ENCODE peak calls at places on chromosomes 1 and 21, in five cellular contexts. X is aorta, S is NCI-H1105, D is body of pancreas, F is germinal center. I is an unnamed sample.

GRCh38 chr21:45590726-45591618 is 48.7 kb upstream of the SLC19A1 start:
- DNase-seq in X (peak; percentile 80), S (no peak), D (no peak), F (no peak), I (no peak)

GRCh38 chr1:47209725-47210330 is 20.0 kb upstream of the PDZK1IP1 start:
- DNase-seq in X (no peak), S (no peak), D (no peak), F (no peak), I (no peak)

GRCh38 chr21:36320421-36321324 is 676 bp downstream of the MORC3 start:
- DNase-seq in X (peak; percentile 89), S (peak; percentile 73), D (peak; percentile 53), F (peak; percentile 21), I (peak; percentile 70)

GRCh38 chr1:191520345-191520744 is 637.9 kb upstream of the RGS18 start:
- DNase-seq in X (no peak), S (no peak), D (no peak), F (no peak), I (no peak)

GRCh38 chr21:42840411-42841155 is 38.8 kb downstream of the WDR4 start:
- DNase-seq in X (peak; percentile 26), S (no peak), D (no peak), F (no peak), I (peak; percentile 6)

GRCh38 chr1:41514381-41514780 is 29.9 kb upstream of the EDN2 start:
- DNase-seq in X (no peak), S (no peak), D (no peak), F (no peak), I (peak; percentile 72)

GRCh38 chr1:93597697-93598096 is 83.9 kb downstream of the BCAR3 start:
- DNase-seq in X (no peak), S (peak; percentile 93), D (no peak), F (no peak), I (no peak)

GRCh38 chr1:7727816-7728477 is 43.1 kb upstream of the VAMP3 start:
- DNase-seq in X (no peak), S (no peak), D (no peak), F (no peak), I (no peak)

GRCh38 chr1:228394571-228395394 is 11.9 kb downstream of the TRIM11 start:
- DNase-seq in X (peak; percentile 77), S (no peak), D (peak; percentile 10), F (no peak), I (no peak)

GRCh38 chr1:155242805-155243358 is 12.4 kb downstream of the ENTREP3 start:
- DNase-seq in X (no peak), S (no peak), D (no peak), F (no peak), I (no peak)

GRCh38 chr1:174324939-174325338 is 122.8 kb upstream of the GPR52 start:
- DNase-seq in X (no peak), S (no peak), D (no peak), F (no peak), I (no peak)

GRCh38 chr1:65459397-65459768 is 38.9 kb downstream of the LEPR start:
- DNase-seq in X (no peak), S (no peak), D (no peak), F (peak; percentile 18), I (no peak)

GRCh38 chr1:14810631-14811325 is 212.3 kb downstream of the KAZN start:
- DNase-seq in X (no peak), S (no peak), D (no peak), F (no peak), I (no peak)

GRCh38 chr1:183129921-183130675 is 56.0 kb upstream of the LAMC2 start:
- DNase-seq in X (no peak), S (no peak), D (no peak), F (no peak), I (no peak)

GRCh38 chr21:28127390-28127789 is 865.3 kb downstream of the LTN1 start:
- DNase-seq in X (no peak), S (no peak), D (no peak), F (no peak), I (no peak)

GRCh38 chr1:150477320-150477719 is 9.9 kb upstream of the TARS2 start:
- DNase-seq in X (no peak), S (no peak), D (no peak), F (no peak), I (no peak)

GRCh38 chr1:245327842-245328241 is 173.1 kb downstream of the KIF26B start:
- DNase-seq in X (no peak), S (no peak), D (no peak), F (no peak), I (no peak)

GRCh38 chr1:94130851-94131595 is 10.1 kb upstream of the ABCA4 start:
- DNase-seq in X (no peak), S (no peak), D (no peak), F (no peak), I (no peak)

GRCh38 chr21:34580181-34580700 is 34.7 kb downstream of the RCAN1 start:
- DNase-seq in X (peak; percentile 90), S (no peak), D (peak; percentile 28), F (no peak), I (no peak)

GRCh38 chr21:44857127-44857892 is 16.2 kb downstream of the PTTG1IP start:
- DNase-seq in X (peak; percentile 32), S (no peak), D (no peak), F (no peak), I (no peak)

GRCh38 chr1:35443768-35444518 is 113.3 kb downstream of the KIAA0319L start:
- DNase-seq in X (no peak), S (no peak), D (no peak), F (no peak), I (no peak)

GRCh38 chr21:23162213-23162946 is 2164.2 kb downstream of the NCAM2 start:
- DNase-seq in X (no peak), S (no peak), D (no peak), F (no peak), I (no peak)

GRCh38 chr1:25640646-25641328 is 24.2 kb downstream of the MAN1C1 start:
- DNase-seq in X (no peak), S (no peak), D (no peak), F (no peak), I (peak; percentile 33)

GRCh38 chr21:41164981-41165650 is 2.8 kb upstream of the BACE2 start:
- DNase-seq in X (no peak), S (no peak), D (peak; percentile 45), F (no peak), I (no peak)

GRCh38 chr21:45409466-45410150 is 4.6 kb downstream of the COL18A1 start:
- DNase-seq in X (peak; percentile 74), S (no peak), D (peak; percentile 34), F (no peak), I (peak; percentile 92)

GRCh38 chr1:75396258-75396657 is 214.7 kb downstream of the SLC44A5 start:
- DNase-seq in X (no peak), S (no peak), D (no peak), F (no peak), I (no peak)

GRCh38 chr1:7387053-7387861 is 383.8 kb upstream of the VAMP3 start:
- DNase-seq in X (peak; percentile 41), S (no peak), D (no peak), F (no peak), I (peak; percentile 32)

GRCh38 chr1:10687782-10688408 is 108.6 kb downstream of the CASZ1 start:
- DNase-seq in X (no peak), S (no peak), D (no peak), F (no peak), I (no peak)

GRCh38 chr1:235511470-235512240 is 7.4 kb upstream of the B3GALNT2 start:
- DNase-seq in X (no peak), S (no peak), D (no peak), F (no peak), I (no peak)